ENCODE peak calls at places on chromosomes 12 and 14, in nine cellular contexts. H is astrocyte of the cerebellum, W is fibroblast of mammary gland, K is Peyer's patch, T is mucosa of descending colon, B is RWPE1, P is endothelial cell, I is Caco-2, Q is mesothelial cell of epicardium. Y is an unnamed sample.

GRCh38 chr12:59084758-59085383 is 164.6 kb upstream of the LRIG3 start:
- DNase-seq in T (peak; percentile 30), Q (peak; percentile 60), W (peak; percentile 92), I (no peak), H (peak; percentile 90), B (no peak), K (no peak), P (no peak), Y (no peak)

GRCh38 chr12:28167981-28168485 is 22.2 kb upstream of the CCDC91 start:
- DNase-seq in K (no peak), B (no peak), P (no peak), W (no peak), T (no peak), I (no peak), H (no peak), Q (no peak), Y (no peak)

GRCh38 chr12:8033153-8034044 is 883 bp downstream of the FOXJ2 start:
- DNase-seq in P (peak; percentile 42), I (peak; percentile 28), B (peak; percentile 54), W (peak; percentile 50), Q (peak; percentile 48), K (peak; percentile 73), H (no peak), T (peak; percentile 60), Y (peak; percentile 24)

GRCh38 chr14:96461950-96462798 is 40.0 kb upstream of the PAPOLA start:
- DNase-seq in K (peak; percentile 54), I (peak; percentile 94), B (no peak), Q (no peak), P (no peak), T (peak; percentile 39), W (no peak), H (no peak), Y (no peak)

GRCh38 chr12:75545636-75546035 is 34.2 kb upstream of the KRR1 start:
- DNase-seq in K (no peak), Q (no peak), T (no peak), W (no peak), P (no peak), H (no peak), B (no peak), I (no peak), Y (no peak)

GRCh38 chr12:76259660-76260389 is 88.4 kb downstream of the BBS10 start:
- DNase-seq in P (no peak), K (no peak), T (no peak), I (no peak), Q (no peak), H (peak; percentile 61), B (peak; percentile 85), W (peak; percentile 94), Y (peak; percentile 79)

GRCh38 chr12:14993117-14993516 is 20.3 kb downstream of the PDE6H start:
- DNase-seq in P (no peak), H (no peak), B (no peak), K (no peak), T (no peak), I (no peak), Q (no peak), W (no peak), Y (no peak)

GRCh38 chr12:131855521-131856142 is 27.4 kb downstream of the MMP17 start:
- DNase-seq in W (no peak), K (no peak), T (no peak), B (no peak), I (no peak), P (no peak), Q (no peak), H (no peak), Y (no peak)

GRCh38 chr14:64388533-64389243 is 535 bp downstream of the MTHFD1 start:
- DNase-seq in P (peak; percentile 28), H (no peak), I (no peak), K (peak; percentile 64), B (peak; percentile 36), W (peak; percentile 22), Q (no peak), T (no peak), Y (peak; percentile 18)

GRCh38 chr12:129186952-129187351 is 333.7 kb downstream of the GLT1D1 start:
- DNase-seq in W (no peak), P (no peak), Q (no peak), B (no peak), H (no peak), T (no peak), I (peak; percentile 12), K (no peak), Y (no peak)

DNA sequence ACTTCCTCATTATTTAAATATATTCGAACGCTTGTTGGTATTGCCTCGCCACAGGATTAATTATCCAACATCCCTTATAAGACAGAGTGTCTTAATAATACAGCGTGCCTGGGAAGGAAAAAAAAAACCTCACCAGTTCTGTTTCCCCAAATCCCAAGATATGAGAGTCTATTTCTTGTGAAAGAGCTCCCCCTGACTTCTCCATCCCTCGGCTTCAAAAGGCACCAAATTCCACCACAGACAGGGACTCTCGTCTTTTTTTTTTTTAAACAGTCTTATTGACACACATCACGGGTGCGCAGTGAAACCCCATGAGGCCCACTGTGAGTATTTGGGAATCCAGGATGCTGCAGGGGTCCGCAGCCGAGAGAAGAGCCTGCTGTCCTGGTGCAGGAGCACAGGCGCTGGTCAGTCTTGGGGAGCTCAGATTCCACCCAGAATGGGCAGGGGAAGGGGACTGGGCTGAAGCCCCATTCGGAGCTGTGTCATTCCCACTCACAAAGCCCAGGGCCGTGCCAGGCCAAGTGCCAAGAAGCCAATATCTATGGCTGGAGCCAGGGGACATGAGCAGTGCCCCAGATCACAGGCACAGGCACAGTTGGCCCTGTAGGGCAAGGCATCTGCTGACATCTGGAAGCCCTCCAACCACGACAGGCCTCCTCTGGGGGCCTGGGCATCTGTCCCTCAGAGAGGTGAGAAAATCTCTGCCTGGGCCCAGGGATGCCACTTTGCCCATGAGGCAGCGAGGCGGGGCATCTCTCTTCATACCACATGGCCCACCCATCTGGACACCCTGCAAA is 71.9 kb downstream of the BCL11B start:
- DNase-seq in Q (no peak), I (no peak), P (no peak), H (no peak), K (no peak), T (no peak), W (peak; percentile 1), B (no peak), Y (no peak)
- TF ChIP-seq CTCF in Q (no peak), I (peak; percentile 5), P (no peak), H (peak; percentile 47), K (no peak), T (no peak), W (peak; percentile 11), B (no peak), Y (peak; percentile 16)

GRCh38 chr12:99824900-99825562 is 159.7 kb downstream of the ANKS1B start:
- DNase-seq in B (no peak), H (no peak), P (no peak), I (no peak), W (no peak), K (no peak), T (no peak), Q (no peak), Y (no peak)

DNA sequence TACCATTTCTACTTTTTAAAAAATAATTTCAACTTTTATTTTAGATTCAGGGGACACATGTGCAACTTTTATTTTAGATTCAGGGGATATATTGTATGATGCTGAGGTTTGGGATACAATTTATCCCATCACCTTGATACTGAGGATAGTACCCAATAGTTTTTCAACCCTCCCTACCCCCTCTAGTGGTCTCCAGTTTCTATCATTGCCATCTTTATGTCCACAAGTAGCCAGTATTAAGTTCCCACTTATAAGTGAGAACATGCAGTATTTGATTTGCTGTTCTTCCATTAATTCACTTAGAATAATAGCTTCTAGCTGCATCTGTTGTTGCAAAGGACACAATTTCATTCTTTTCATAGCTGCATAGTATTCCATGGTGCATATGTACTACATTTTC is 162.5 kb downstream of the ANKS1B start:
- DNase-seq in H (no peak), I (no peak), Q (no peak), P (no peak), T (no peak), W (no peak), B (no peak), K (no peak), Y (no peak)
- TF ChIP-seq CTCF in H (no peak), I (peak; percentile 14), Q (no peak), P (no peak), T (no peak), W (no peak), B (no peak), K (no peak), Y (no peak)

GRCh38 chr12:115867854-115868253 is 409.6 kb downstream of the MED13L start:
- DNase-seq in B (no peak), Q (no peak), H (no peak), K (no peak), T (no peak), I (no peak), W (no peak), P (no peak), Y (no peak)

GRCh38 chr12:115868624-115869023 is 408.9 kb downstream of the MED13L start:
- DNase-seq in B (no peak), I (no peak), H (no peak), W (no peak), K (no peak), P (no peak), T (no peak), Q (no peak), Y (no peak)

GRCh38 chr12:115870021-115870420 is 407.5 kb downstream of the MED13L start:
- DNase-seq in Q (no peak), P (no peak), W (no peak), H (no peak), B (no peak), K (no peak), T (no peak), I (no peak), Y (no peak)

GRCh38 chr12:115869604-115870003 is 407.9 kb downstream of the MED13L start:
- DNase-seq in W (no peak), T (no peak), I (no peak), B (no peak), Q (no peak), K (no peak), H (no peak), P (no peak), Y (no peak)

GRCh38 chr12:115866909-115867525 is 410.5 kb downstream of the MED13L start:
- DNase-seq in Q (no peak), T (no peak), W (no peak), I (peak; percentile 17), H (no peak), K (no peak), B (peak; percentile 54), P (no peak), Y (no peak)
- TF ChIP-seq CTCF in Q (no peak), T (no peak), W (no peak), I (peak; percentile 28), H (no peak), K (no peak), B (no peak), P (no peak), Y (peak; percentile 53)

DNA sequence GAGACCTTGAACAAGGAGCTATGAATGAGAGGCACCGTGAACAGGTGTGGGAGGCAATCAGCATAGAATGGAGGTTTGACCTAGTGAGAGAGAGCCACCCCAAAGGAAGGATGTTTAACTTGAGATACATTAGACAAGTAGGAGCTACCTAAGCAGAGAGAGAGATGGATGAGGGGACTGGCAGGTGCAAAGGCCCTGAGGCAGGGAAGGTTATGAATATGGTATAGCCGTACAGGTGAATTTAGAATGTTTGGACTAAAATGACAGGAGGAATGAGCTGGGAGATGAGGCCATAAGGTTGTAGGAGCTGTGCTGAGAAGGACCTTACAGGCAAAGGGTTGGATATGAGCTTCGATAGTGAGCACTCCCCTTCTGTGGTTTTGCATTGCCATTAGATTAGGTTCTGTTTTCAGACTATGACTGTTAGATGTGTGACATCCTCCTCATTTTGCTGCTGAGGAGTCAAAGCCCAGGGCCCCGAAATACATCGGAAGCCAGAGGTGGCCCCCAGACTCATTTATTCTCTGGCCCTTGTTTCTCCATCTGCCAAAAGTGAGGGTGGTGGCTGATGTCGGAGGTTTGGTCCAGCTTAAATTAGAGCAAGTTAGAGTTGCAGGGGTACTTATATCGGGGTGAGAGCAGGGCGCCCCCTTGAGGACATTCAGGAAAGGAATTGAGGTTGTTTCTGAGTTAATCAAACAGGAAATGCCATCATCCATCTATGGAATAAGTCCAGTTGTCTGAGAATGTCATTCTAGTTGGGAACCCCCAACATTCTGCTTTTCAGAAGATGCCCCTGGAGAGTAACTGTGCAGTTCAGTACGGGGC is 29.4 kb downstream of the SLC24A4 start:
- DNase-seq in I (peak; percentile 7), K (no peak), T (no peak), B (no peak), P (peak; percentile 28), H (no peak), Q (no peak), W (peak; percentile 46), Y (no peak)
- TF ChIP-seq CTCF in I (peak; percentile 24), K (no peak), T (no peak), B (no peak), P (peak; percentile 75), H (peak; percentile 10), Q (no peak), W (peak; percentile 46), Y (peak; percentile 72)